ENCODE peak calls at places on chromosomes 7 and 10, in eight cellular contexts. O is RWPE1, B is Peyer's patch, J is esophagus squamous epithelium, K is chondrocyte, G is Calu3, A is upper lobe of left lung, T is MM.1S. M is an unnamed sample.

GRCh38 chr10:132929953-132930640 is 12.3 kb downstream of the CFAP46 start:
- DNase-seq in J (no peak), B (no peak), G (no peak), A (peak; percentile 41), K (no peak), T (no peak), O (no peak), M (peak; percentile 38)

GRCh38 chr7:2191026-2191425 is 41.7 kb downstream of the MAD1L1 start:
- DNase-seq in T (no peak), K (no peak), A (no peak), G (no peak), B (no peak), O (no peak), J (no peak), M (no peak)

GRCh38 chr7:26169271-26169670 is 17.3 kb downstream of the NFE2L3 start:
- DNase-seq in T (no peak), A (no peak), O (no peak), B (no peak), J (no peak), K (no peak), G (no peak), M (no peak)

GRCh38 chr10:75708060-75708459 is 276.6 kb downstream of the LRMDA start:
- DNase-seq in B (no peak), G (no peak), J (no peak), O (no peak), A (no peak), K (no peak), T (no peak), M (no peak)

GRCh38 chr7:151487246-151487645 is 32.4 kb downstream of the RHEB start:
- DNase-seq in G (no peak), J (no peak), O (no peak), A (no peak), T (no peak), K (no peak), B (no peak), M (no peak)

GRCh38 chr7:132464740-132465139 is 111.5 kb downstream of the PLXNA4 start:
- DNase-seq in A (no peak), G (no peak), T (no peak), J (no peak), O (peak; percentile 44), K (no peak), B (no peak), M (no peak)

GRCh38 chr7:20146461-20146860 is 70.7 kb downstream of the MACC1 start:
- DNase-seq in A (no peak), B (no peak), O (no peak), G (no peak), T (no peak), K (no peak), J (no peak), M (no peak)

GRCh38 chr7:29019896-29020295 is 61.8 kb upstream of the TRIL start:
- DNase-seq in J (no peak), O (no peak), T (no peak), G (no peak), A (no peak), K (no peak), B (no peak), M (no peak)

GRCh38 chr10:38070501-38070900 is 23.6 kb upstream of the ZNF37A start:
- DNase-seq in J (no peak), T (no peak), G (no peak), A (no peak), K (no peak), O (no peak), B (no peak), M (no peak)

GRCh38 chr7:104106106-104106505 is 101.7 kb downstream of the ORC5 start:
- DNase-seq in G (no peak), J (no peak), O (no peak), B (no peak), A (no peak), T (no peak), K (no peak), M (no peak)
- TF ChIP-seq CTCF in G (no peak), J (no peak), O (no peak), B (no peak), A (no peak), T (no peak), K (no peak), M (no peak)

DNA sequence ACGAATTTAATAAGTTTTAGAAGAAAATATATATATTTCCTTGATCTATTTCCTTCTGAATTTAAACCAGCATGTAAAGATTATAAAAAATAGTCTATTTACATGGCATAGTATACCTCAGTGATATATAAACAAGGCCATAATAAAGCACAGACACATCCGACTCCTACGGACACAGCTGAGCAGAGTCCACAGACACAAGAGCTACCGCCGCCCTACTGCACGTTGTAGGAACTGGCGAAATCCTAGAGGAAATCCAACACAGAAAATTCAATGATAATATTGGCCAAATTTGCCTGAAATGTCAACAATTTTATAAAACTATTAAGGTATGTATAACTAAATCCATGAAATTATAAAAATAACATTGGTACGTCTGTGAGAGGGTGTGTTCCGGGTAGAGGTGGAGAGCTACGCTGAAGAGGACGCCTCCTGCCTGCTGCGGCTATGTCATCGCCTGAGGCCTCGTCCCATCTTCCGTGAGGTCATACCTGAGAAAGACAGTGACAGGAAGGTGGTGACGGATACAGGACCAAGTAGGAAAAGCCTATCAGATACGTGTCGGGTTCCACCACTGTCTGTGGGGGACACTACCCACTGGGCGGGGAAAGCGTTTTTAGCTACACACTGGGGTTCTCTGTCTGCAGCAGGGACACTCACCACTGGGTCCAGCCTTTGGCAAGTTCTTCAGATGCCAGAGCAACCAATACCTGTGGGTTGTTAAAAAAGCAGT is 29.3 kb upstream of the NCAPG2 start:
- DNase-seq in J (no peak), K (no peak), T (no peak), A (no peak), O (no peak), G (no peak), B (no peak), M (no peak)
- TF ChIP-seq CTCF in J (no peak), K (peak; percentile 40), T (no peak), A (no peak), O (no peak), G (peak; percentile 20), B (no peak), M (no peak)

GRCh38 chr10:103855424-103855823 is at the start of gene SH3PXD2A:
- DNase-seq in K (no peak), T (no peak), A (peak; percentile 88), O (peak; percentile 74), J (no peak), G (peak; percentile 16), B (no peak), M (peak; percentile 28)
- TF ChIP-seq CTCF in K (no peak), T (no peak), A (peak; percentile 74), O (peak; percentile 43), J (no peak), G (no peak), B (no peak), M (no peak)

DNA sequence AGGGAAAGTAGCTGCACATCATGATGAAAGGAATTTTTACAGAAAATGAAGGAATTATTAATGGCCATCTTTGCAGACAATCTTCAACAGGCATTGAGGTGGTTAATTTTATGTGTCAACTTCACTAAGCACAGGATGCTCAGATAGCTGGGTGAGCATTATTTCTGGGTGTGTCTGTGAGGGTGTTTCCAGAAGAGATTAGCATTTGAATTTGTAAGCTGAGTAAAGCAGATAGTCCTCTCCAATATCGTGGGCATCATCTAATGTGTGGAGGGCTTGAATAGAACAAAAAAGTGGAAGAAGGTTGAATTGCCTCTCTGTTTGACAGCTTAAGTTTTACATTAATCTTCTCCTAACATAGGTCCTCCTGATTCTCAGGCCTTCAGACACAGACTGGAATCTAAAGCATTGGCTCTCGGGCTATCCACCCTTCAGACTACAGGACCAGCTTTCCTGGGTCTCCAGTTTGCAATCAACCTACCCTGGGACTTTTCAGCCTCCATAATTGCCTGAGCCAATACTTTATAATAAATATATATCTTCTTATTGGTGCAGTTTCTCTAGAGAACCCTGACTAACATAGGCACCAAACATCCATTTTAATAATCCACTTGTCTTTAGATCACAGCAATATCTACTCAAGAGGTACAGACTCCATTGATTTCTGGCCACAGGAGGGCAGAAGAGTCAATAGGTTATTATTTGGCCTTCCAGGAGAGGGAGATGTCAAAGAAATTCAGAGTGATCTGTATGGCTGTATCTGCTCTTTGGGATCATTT is 10.5 kb upstream of the CRPPA start:
- DNase-seq in O (peak; percentile 50), J (no peak), G (peak; percentile 55), B (peak; percentile 53), A (no peak), K (no peak), T (peak; percentile 36), M (peak; percentile 54)
- TF ChIP-seq CTCF in O (peak; percentile 20), J (peak; percentile 40), G (no peak), B (peak; percentile 39), A (no peak), K (peak; percentile 72), T (peak; percentile 48), M (peak; percentile 52)

DNA sequence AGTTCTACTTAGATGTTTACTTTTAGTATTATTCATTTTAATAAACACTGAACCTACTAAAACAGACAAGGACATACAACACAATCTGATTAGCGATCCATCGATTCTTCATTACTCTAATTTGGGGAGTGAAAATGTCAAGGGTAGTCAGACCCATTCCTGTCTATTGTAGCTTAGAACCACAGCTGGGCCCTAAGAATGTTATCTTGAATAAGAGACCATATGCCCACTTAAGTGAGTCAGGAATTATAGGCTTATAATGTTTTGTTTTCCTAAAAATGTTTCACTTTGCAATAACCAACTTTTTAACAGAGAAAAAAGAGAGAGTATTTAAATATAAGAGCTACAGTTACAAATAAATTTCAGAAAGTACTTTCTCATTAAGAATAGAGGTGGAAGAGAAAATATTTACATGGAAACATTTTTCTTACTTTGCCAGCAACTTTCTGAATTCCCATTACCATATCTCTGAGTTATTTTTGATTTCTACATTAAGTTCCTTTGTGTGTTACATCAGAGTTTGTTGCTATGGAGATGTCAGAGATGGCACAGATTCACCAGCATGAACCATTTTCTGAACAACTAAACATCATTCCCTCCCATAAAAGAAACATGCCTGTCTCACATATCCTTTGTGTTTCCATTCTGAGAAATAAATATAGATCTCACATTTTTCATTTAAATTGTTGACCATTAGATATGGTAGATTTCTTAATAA is 75.4 kb upstream of the SLC13A1 start:
- DNase-seq in J (no peak), A (no peak), O (no peak), B (no peak), K (no peak), T (no peak), G (no peak), M (no peak)
- TF ChIP-seq CTCF in J (no peak), A (no peak), O (no peak), B (no peak), K (no peak), T (no peak), G (no peak), M (no peak)

DNA sequence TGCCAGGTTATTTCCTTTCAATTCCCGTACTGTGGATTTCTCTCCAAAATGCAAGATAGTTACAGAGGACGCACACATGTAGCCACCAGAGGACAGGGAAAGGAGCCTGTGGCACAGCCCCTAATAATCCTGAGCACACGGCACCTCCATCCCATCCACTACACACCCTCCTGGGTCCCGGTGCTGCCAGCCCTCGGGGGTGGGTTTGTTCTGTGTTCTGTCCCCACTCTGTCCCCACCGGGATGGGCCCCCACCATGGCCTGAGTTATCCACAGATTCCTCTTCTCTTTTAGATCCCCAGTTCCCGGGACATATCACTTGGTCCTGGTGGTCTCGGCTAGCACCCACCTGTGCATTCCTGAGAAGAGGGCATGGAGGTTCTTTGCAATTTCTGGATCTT is 196.9 kb upstream of the PPP2R2D start:
- DNase-seq in A (no peak), O (no peak), T (no peak), B (no peak), G (no peak), J (no peak), K (peak; percentile 69), M (no peak)
- TF ChIP-seq CTCF in A (no peak), O (no peak), T (no peak), B (no peak), G (no peak), J (no peak), K (no peak), M (no peak)

M was measured in activated CD8-positive, alpha-beta T cell treated with anti-CD3 and anti-CD28 coated beads for 36 hours.